ENCODE peak calls at places on chromosomes 2 and 18, in seven cellular contexts. D, R, Z, W, A, O and U are unnamed samples.

GRCh38 chr2:188512456-188512855 is 220.8 kb downstream of the GULP1 start:
- DNase-seq in D (no peak), R (peak), Z (peak), W (peak), A (no peak), O (peak), U (no peak)

GRCh38 chr2:159010963-159011362 is 42.5 kb downstream of the TANC1 start:
- DNase-seq in D (no peak), R (peak), Z (no peak), W (no peak), A (no peak), O (peak), U (no peak)

GRCh38 chr18:13558132-13558531 is 168.2 kb downstream of the FAM210A start:
- DNase-seq in D (peak), R (peak), Z (peak), W (peak), A (peak), O (peak), U (no peak)

GRCh38 chr2:49753344-49753930 is 599.1 kb upstream of the FSHR start:
- DNase-seq in D (no peak), R (peak), Z (no peak), W (no peak), A (no peak), O (no peak), U (no peak)

GRCh38 chr2:149129433-149129832 is 90.9 kb downstream of the LYPD6B start:
- DNase-seq in D (no peak), R (no peak), Z (no peak), W (peak), A (no peak), O (peak), U (no peak)

GRCh38 chr2:48108455-48108854 is 202.2 kb upstream of the FBXO11 start:
- DNase-seq in D (no peak), R (no peak), Z (no peak), W (no peak), A (no peak), O (no peak), U (no peak)

GRCh38 chr2:65153515-65153914 is 23.6 kb upstream of the RAB1A start:
- DNase-seq in D (no peak), R (no peak), Z (no peak), W (no peak), A (no peak), O (no peak), U (no peak)

GRCh38 chr18:39345321-39345720 is 1779.7 kb upstream of the CELF4 start:
- DNase-seq in D (no peak), R (no peak), Z (no peak), W (no peak), A (no peak), O (peak), U (no peak)

GRCh38 chr2:9366041-9366440 is 57.3 kb downstream of the ITGB1BP1 start:
- DNase-seq in D (no peak), R (no peak), Z (no peak), W (no peak), A (no peak), O (no peak), U (no peak)

GRCh38 chr2:144099746-144100438 is 420.0 kb downstream of the ZEB2 start:
- DNase-seq in D (no peak), R (peak), Z (peak), W (no peak), A (no peak), O (peak), U (no peak)

GRCh38 chr2:65918760-65919187 is 486.4 kb upstream of the SPRED2 start:
- DNase-seq in D (no peak), R (no peak), Z (no peak), W (no peak), A (no peak), O (no peak), U (no peak)

GRCh38 chr2:238476258-238476657 is 49.5 kb downstream of the ASB1 start:
- DNase-seq in D (peak), R (no peak), Z (no peak), W (no peak), A (no peak), O (no peak), U (no peak)

GRCh38 chr2:185667452-185667851 is 71.2 kb upstream of the FSIP2 start:
- DNase-seq in D (no peak), R (no peak), Z (no peak), W (no peak), A (no peak), O (no peak), U (no peak)

GRCh38 chr2:232325324-232326273 is 53.0 kb upstream of the ALPP start:
- DNase-seq in D (peak), R (peak), Z (peak), W (peak), A (peak), O (peak), U (no peak)

GRCh38 chr2:165401285-165401852 is 68.1 kb upstream of the CSRNP3 start:
- DNase-seq in D (no peak), R (peak), Z (peak), W (peak), A (no peak), O (peak), U (peak)

GRCh38 chr2:69099541-69099940 is 86.6 kb downstream of the ANTXR1 start:
- DNase-seq in D (no peak), R (peak), Z (peak), W (no peak), A (no peak), O (no peak), U (no peak)

GRCh38 chr2:227824711-227825110 is 11.1 kb downstream of the CCL20 start:
- DNase-seq in D (no peak), R (no peak), Z (peak), W (no peak), A (no peak), O (no peak), U (no peak)

GRCh38 chr2:20192781-20193180 is 32.1 kb downstream of the SDC1 start:
- DNase-seq in D (no peak), R (no peak), Z (no peak), W (no peak), A (no peak), O (no peak), U (no peak)

GRCh38 chr2:171244466-171244969 is 83.8 kb upstream of the TLK1 start:
- DNase-seq in D (no peak), R (no peak), Z (peak), W (no peak), A (no peak), O (peak), U (no peak)

GRCh38 chr2:11389551-11390528 is 45.4 kb upstream of the ROCK2 start:
- DNase-seq in D (no peak), R (peak), Z (peak), W (no peak), A (no peak), O (peak), U (no peak)

GRCh38 chr2:109497447-109497846 is 116.3 kb downstream of the SEPTIN10 start:
- DNase-seq in D (no peak), R (peak), Z (no peak), W (no peak), A (no peak), O (peak), U (no peak)

GRCh38 chr18:51350081-51350480 is 152.6 kb upstream of the MEX3C start:
- DNase-seq in D (no peak), R (no peak), Z (no peak), W (no peak), A (no peak), O (no peak), U (no peak)

GRCh38 chr2:210553371-210553770 is 3.0 kb upstream of the CPS1 start:
- DNase-seq in D (no peak), R (peak), Z (peak), W (no peak), A (no peak), O (peak), U (no peak)

GRCh38 chr2:131113566-131114227 is 8.6 kb downstream of the PLEKHB2 start:
- DNase-seq in D (no peak), R (no peak), Z (no peak), W (no peak), A (no peak), O (no peak), U (no peak)

GRCh38 chr2:215749092-215749957 is 264.0 kb downstream of the MREG start:
- DNase-seq in D (peak), R (no peak), Z (peak), W (no peak), A (no peak), O (peak), U (no peak)

GRCh38 chr2:227188292-227188691 is 23.9 kb downstream of the COL4A3 start:
- DNase-seq in D (peak), R (no peak), Z (peak), W (peak), A (no peak), O (peak), U (peak)

GRCh38 chr18:48992791-48993555 is 42.2 kb upstream of the SMAD7 start:
- DNase-seq in D (peak), R (no peak), Z (no peak), W (peak), A (no peak), O (no peak), U (no peak)

GRCh38 chr2:48400553-48401179 is 129.3 kb upstream of the STON1 start:
- DNase-seq in D (no peak), R (no peak), Z (no peak), W (no peak), A (no peak), O (no peak), U (no peak)

GRCh38 chr2:28926837-28927236 is 32.4 kb downstream of the WDR43 start:
- DNase-seq in D (no peak), R (no peak), Z (no peak), W (no peak), A (no peak), O (no peak), U (no peak)

GRCh38 chr18:48983793-48984437 is 33.1 kb upstream of the SMAD7 start:
- DNase-seq in D (peak), R (peak), Z (peak), W (no peak), A (no peak), O (no peak), U (no peak)

GRCh38 chr2:22970991-22971390 is 414.0 kb upstream of the KLHL29 start:
- DNase-seq in D (no peak), R (no peak), Z (no peak), W (no peak), A (no peak), O (no peak), U (no peak)

GRCh38 chr2:62163834-62164233 is 32.1 kb upstream of the B3GNT2 start:
- DNase-seq in D (no peak), R (no peak), Z (no peak), W (no peak), A (no peak), O (no peak), U (no peak)

GRCh38 chr2:69237070-69237670 is 149.9 kb downstream of the GFPT1 start:
- DNase-seq in D (no peak), R (peak), Z (no peak), W (no peak), A (no peak), O (peak), U (no peak)

GRCh38 chr2:71695235-71696120 is 242.1 kb downstream of the DYSF start:
- DNase-seq in D (no peak), R (no peak), Z (no peak), W (no peak), A (no peak), O (no peak), U (no peak)
- TF ChIP-seq CTCF in D (no peak), R (no peak), Z (no peak), W (no peak), A (no peak), O (no peak), U (no peak)

GRCh38 chr2:218395826-218396687 is 3.6 kb upstream of the CTDSP1 start:
- DNase-seq in D (peak), R (peak), Z (peak), W (peak), A (peak), O (peak), U (peak)

GRCh38 chr2:218395090-218395444 is 4.6 kb upstream of the CTDSP1 start:
- DNase-seq in D (no peak), R (no peak), Z (no peak), W (no peak), A (no peak), O (no peak), U (no peak)

GRCh38 chr2:218394298-218395089 is 5.2 kb upstream of the CTDSP1 start:
- DNase-seq in D (no peak), R (no peak), Z (peak), W (no peak), A (no peak), O (no peak), U (no peak)

GRCh38 chr2:218396688-218397501 is 2.8 kb upstream of the CTDSP1 start:
- DNase-seq in D (peak), R (peak), Z (peak), W (peak), A (peak), O (peak), U (no peak)

DNA sequence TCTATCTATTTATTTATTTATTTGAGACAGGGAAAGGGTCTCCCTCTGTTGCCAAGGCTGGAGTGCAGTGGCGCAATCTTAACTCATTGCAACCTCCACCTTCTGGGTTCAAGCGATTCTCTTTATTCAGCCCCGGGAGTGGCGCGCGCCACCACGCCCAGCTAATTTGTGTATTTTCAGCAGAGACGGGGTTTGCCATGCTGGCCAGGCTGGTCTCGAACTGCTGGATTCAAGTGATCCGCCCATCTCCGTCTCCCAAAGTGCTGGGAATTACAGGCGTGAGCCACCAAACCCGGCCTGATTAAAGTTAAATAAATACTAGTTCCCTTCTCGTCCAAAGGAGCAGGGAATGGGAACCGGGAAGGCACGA is 4.2 kb upstream of the CTDSP1 start:
- DNase-seq in D (no peak), R (no peak), Z (no peak), W (no peak), A (no peak), O (no peak), U (no peak)
- H3K4me3 ChIP-seq in D (no peak), R (peak), Z (peak), W (peak), A (peak), O (peak), U (peak)

DNA sequence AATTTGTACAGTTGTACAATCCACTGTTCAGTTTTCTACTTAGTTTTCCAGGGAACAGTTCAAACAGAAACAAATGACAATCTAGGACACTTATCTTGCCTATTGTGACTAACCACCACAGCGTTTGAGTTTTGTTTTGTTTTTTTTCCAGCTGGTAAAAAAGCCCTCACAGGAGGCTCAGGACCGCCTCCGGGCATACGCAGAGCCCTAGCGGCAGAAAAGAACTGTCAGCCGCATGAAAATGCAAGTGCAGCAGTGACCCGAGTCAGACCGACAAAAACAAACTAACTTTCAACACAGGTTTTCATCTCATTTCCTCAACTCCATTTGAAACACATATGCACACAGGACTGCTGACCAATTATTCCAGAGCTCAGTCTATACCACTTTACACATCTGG is 68.6 kb downstream of the STEAP3 start:
- DNase-seq in D (peak), R (no peak), Z (peak), W (no peak), A (no peak), O (peak), U (no peak)
- TF ChIP-seq CTCF in D (peak), R (no peak), Z (peak), W (no peak), A (no peak), O (peak), U (no peak)

DNA sequence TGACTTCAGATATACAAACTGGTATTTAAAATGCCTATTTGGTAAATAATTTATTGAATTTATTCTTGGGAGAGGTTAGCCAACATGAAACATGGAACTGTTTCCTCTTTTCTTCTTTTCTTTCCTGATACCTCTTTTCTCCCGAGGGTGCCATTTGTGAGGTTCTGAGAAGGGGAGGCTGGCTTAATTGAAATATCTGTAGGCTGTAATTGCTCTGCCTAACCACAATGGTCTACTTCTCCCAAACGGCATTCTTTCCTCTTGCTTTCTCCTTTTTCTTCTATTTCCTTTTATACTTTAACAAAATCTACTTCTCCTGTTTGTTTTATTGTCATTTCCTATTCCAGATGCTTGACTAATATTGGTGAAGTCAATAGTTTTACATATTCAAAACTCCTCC is 114.9 kb downstream of the TCF4 start:
- DNase-seq in D (no peak), R (no peak), Z (no peak), W (no peak), A (no peak), O (no peak), U (no peak)
- H3K4me3 ChIP-seq in D (no peak), R (no peak), Z (no peak), W (no peak), A (no peak), O (no peak), U (no peak)

GRCh38 chr18:58496937-58497336 is 132.0 kb downstream of the ALPK2 start:
- DNase-seq in D (no peak), R (no peak), Z (no peak), W (peak), A (no peak), O (no peak), U (no peak)
- TF ChIP-seq CTCF in D (no peak), R (peak), Z (peak), W (peak), A (no peak), O (peak), U (peak)

GRCh38 chr18:7822435-7823425 is 255.6 kb downstream of the PTPRM start:
- DNase-seq in D (no peak), R (peak), Z (peak), W (peak), A (no peak), O (peak), U (no peak)
- H3K4me3 ChIP-seq in D (no peak), R (no peak), Z (peak), W (no peak), A (no peak), O (no peak), U (no peak)